ENCODE peak calls at places on chromosomes 6 and 20, in ten cellular contexts. U is transverse colon, L is heart left ventricle, R is suprapubic skin, T is uterus, J is stomach, D is ovary, W is esophagus squamous epithelium, S is body of pancreas, H is A549. O is an unnamed sample.

GRCh38 chr6:146292506-146292905 is 251.1 kb upstream of the RAB32 start:
- DNase-seq in U (no peak), L (no peak), R (no peak), T (no peak), J (no peak), D (no peak), W (no peak), S (no peak), H (no peak), O (no peak)

GRCh38 chr20:57675773-57676172 is 34.0 kb downstream of the PMEPA1 start:
- DNase-seq in U (peak), L (no peak), R (no peak), T (no peak), J (no peak), D (no peak), W (no peak), S (no peak), H (no peak), O (no peak)

GRCh38 chr20:50415516-50416268 is 94.5 kb upstream of the PTPN1 start:
- DNase-seq in U (peak), L (peak), R (peak), T (peak), J (peak), D (peak), W (peak), S (peak), H (peak), O (peak)

GRCh38 chr6:14910692-14911547 is 334.9 kb upstream of the JARID2 start:
- DNase-seq in U (peak), L (peak), R (no peak), T (no peak), J (peak), D (no peak), W (no peak), S (no peak), H (no peak), O (peak)

GRCh38 chr20:47454298-47455132 is 47.2 kb upstream of the NCOA3 start:
- DNase-seq in U (no peak), L (no peak), R (no peak), T (no peak), J (no peak), D (no peak), W (no peak), S (no peak), H (no peak), O (no peak)

GRCh38 chr6:169559001-169559441 is 142.8 kb downstream of the WDR27 start:
- DNase-seq in U (no peak), L (no peak), R (no peak), T (no peak), J (no peak), D (no peak), W (no peak), S (no peak), H (no peak), O (no peak)

GRCh38 chr6:139597781-139598368 is 223.4 kb upstream of the CITED2 start:
- DNase-seq in U (peak), L (peak), R (no peak), T (peak), J (peak), D (peak), W (no peak), S (peak), H (peak), O (no peak)

GRCh38 chr6:156485145-156485544 is 292.0 kb upstream of the ARID1B start:
- DNase-seq in U (no peak), L (no peak), R (no peak), T (no peak), J (no peak), D (no peak), W (no peak), S (no peak), H (no peak), O (no peak)

GRCh38 chr6:168744866-168745265 is 303.9 kb downstream of the SMOC2 start:
- DNase-seq in U (no peak), L (no peak), R (no peak), T (no peak), J (no peak), D (no peak), W (no peak), S (no peak), H (no peak), O (no peak)

GRCh38 chr6:155595264-155595663 is 139.6 kb upstream of the NOX3 start:
- DNase-seq in U (no peak), L (no peak), R (no peak), T (no peak), J (no peak), D (no peak), W (no peak), S (no peak), H (no peak), O (no peak)

GRCh38 chr20:25251019-25251418 is 3.1 kb downstream of the PYGB start:
- DNase-seq in U (peak), L (no peak), R (peak), T (no peak), J (no peak), D (no peak), W (no peak), S (no peak), H (no peak), O (no peak)

GRCh38 chr20:48102821-48103635 is 317.7 kb upstream of the SULF2 start:
- DNase-seq in U (no peak), L (no peak), R (no peak), T (no peak), J (no peak), D (peak), W (no peak), S (no peak), H (no peak), O (no peak)

GRCh38 chr6:122869437-122870024 is 80.5 kb downstream of the SMPDL3A start:
- DNase-seq in U (peak), L (no peak), R (no peak), T (peak), J (peak), D (no peak), W (no peak), S (peak), H (peak), O (no peak)

GRCh38 chr20:38579921-38580320 is 1.1 kb upstream of the ADIG start:
- DNase-seq in U (no peak), L (no peak), R (no peak), T (no peak), J (no peak), D (no peak), W (no peak), S (no peak), H (no peak), O (no peak)

GRCh38 chr20:43541214-43541613 is 17.6 kb upstream of the SGK2 start:
- DNase-seq in U (no peak), L (no peak), R (no peak), T (no peak), J (no peak), D (no peak), W (no peak), S (no peak), H (no peak), O (no peak)

GRCh38 chr6:169810066-169810989 is 58.9 kb downstream of the ERMARD start:
- DNase-seq in U (peak), L (no peak), R (peak), T (no peak), J (no peak), D (no peak), W (no peak), S (no peak), H (no peak), O (no peak)

GRCh38 chr6:105317607-105318533 is 85.0 kb downstream of the PREP start:
- DNase-seq in U (no peak), L (no peak), R (no peak), T (no peak), J (no peak), D (no peak), W (no peak), S (peak), H (no peak), O (no peak)

GRCh38 chr6:169158182-169158573 is 95.5 kb downstream of the THBS2 start:
- DNase-seq in U (no peak), L (peak), R (no peak), T (peak), J (no peak), D (peak), W (no peak), S (no peak), H (no peak), O (no peak)

GRCh38 chr6:111552241-111552744 is 53.4 kb downstream of the TRAF3IP2 start:
- DNase-seq in U (peak), L (peak), R (no peak), T (peak), J (peak), D (peak), W (no peak), S (peak), H (no peak), O (no peak)

GRCh38 chr6:132060591-132060990 is 109.4 kb upstream of the CCN2 start:
- DNase-seq in U (no peak), L (no peak), R (no peak), T (no peak), J (no peak), D (no peak), W (no peak), S (no peak), H (no peak), O (no peak)

GRCh38 chr6:118240878-118241528 is 307.1 kb upstream of the PLN start:
- DNase-seq in U (no peak), L (no peak), R (no peak), T (no peak), J (no peak), D (no peak), W (no peak), S (no peak), H (no peak), O (no peak)

GRCh38 chr20:63363013-63363957 is 2.1 kb upstream of the CHRNA4 start:
- DNase-seq in U (no peak), L (no peak), R (no peak), T (no peak), J (no peak), D (no peak), W (no peak), S (no peak), H (no peak), O (no peak)

GRCh38 chr6:131107166-131107565 is 28.1 kb upstream of the AKAP7 start:
- DNase-seq in U (no peak), L (no peak), R (no peak), T (no peak), J (no peak), D (no peak), W (no peak), S (no peak), H (peak), O (no peak)

GRCh38 chr6:105711216-105711615 is 308.3 kb upstream of the PREP start:
- DNase-seq in U (no peak), L (no peak), R (no peak), T (no peak), J (no peak), D (no peak), W (no peak), S (no peak), H (no peak), O (no peak)

GRCh38 chr6:116246089-116246488 is 7.8 kb downstream of the TSPYL4 start:
- DNase-seq in U (no peak), L (no peak), R (no peak), T (no peak), J (no peak), D (no peak), W (no peak), S (no peak), H (no peak), O (no peak)

GRCh38 chr6:133999305-133999704 is 46.3 kb downstream of the TBPL1 start:
- DNase-seq in U (no peak), L (no peak), R (no peak), T (no peak), J (no peak), D (no peak), W (no peak), S (no peak), H (no peak), O (no peak)

GRCh38 chr6:7159790-7160525 is 52.2 kb downstream of the RREB1 start:
- DNase-seq in U (no peak), L (no peak), R (no peak), T (no peak), J (no peak), D (no peak), W (no peak), S (no peak), H (no peak), O (no peak)

GRCh38 chr6:22029169-22029568 is 267.7 kb downstream of the PRL start:
- DNase-seq in U (no peak), L (no peak), R (no peak), T (no peak), J (no peak), D (no peak), W (no peak), S (no peak), H (no peak), O (no peak)

GRCh38 chr20:55513966-55514365 is 491.4 kb downstream of the CBLN4 start:
- DNase-seq in U (no peak), L (no peak), R (no peak), T (no peak), J (no peak), D (no peak), W (no peak), S (no peak), H (no peak), O (no peak)

GRCh38 chr6:118697554-118697953 is 46.2 kb upstream of the CEP85L start:
- DNase-seq in U (no peak), L (no peak), R (no peak), T (no peak), J (no peak), D (no peak), W (no peak), S (no peak), H (no peak), O (no peak)

GRCh38 chr6:32838114-32838958 is at the start of gene TAP2:
- DNase-seq in U (peak), L (peak), R (peak), T (peak), J (peak), D (peak), W (peak), S (peak), H (peak), O (peak)
- TF ChIP-seq POLR2A in U (peak), L (no peak), R (no peak), T (peak), J (no peak), D (peak), W (peak), S (no peak), H (peak), O (peak)

GRCh38 chr6:88376759-88377387 is 210.7 kb upstream of the CNR1 start:
- DNase-seq in U (no peak), L (no peak), R (no peak), T (no peak), J (no peak), D (no peak), W (no peak), S (no peak), H (no peak), O (no peak)
- H3K27ac ChIP-seq in U (no peak), L (no peak), R (peak), T (peak), J (no peak), D (no peak), W (peak), S (no peak), H (no peak), O (no peak)

GRCh38 chr6:44250718-44251123 is 3.8 kb downstream of the HSP90AB1 start:
- DNase-seq in U (no peak), L (no peak), R (no peak), T (no peak), J (no peak), D (no peak), W (no peak), S (no peak), H (no peak), O (no peak)
- TF ChIP-seq POLR2A in U (no peak), L (no peak), R (no peak), T (no peak), J (no peak), D (no peak), W (no peak), S (no peak), H (no peak), O (no peak)

GRCh38 chr6:35499372-35499771 is 2.5 kb upstream of the TEAD3 start:
- DNase-seq in U (no peak), L (no peak), R (no peak), T (no peak), J (no peak), D (no peak), W (no peak), S (no peak), H (no peak), O (no peak)

GRCh38 chr6:35496851-35497570 is at the start of gene TEAD3:
- DNase-seq in U (peak), L (peak), R (no peak), T (peak), J (peak), D (peak), W (no peak), S (peak), H (peak), O (peak)

GRCh38 chr6:35500782-35501181 is 3.9 kb upstream of the TEAD3 start:
- DNase-seq in U (no peak), L (no peak), R (no peak), T (no peak), J (no peak), D (no peak), W (no peak), S (no peak), H (no peak), O (no peak)

GRCh38 chr6:35497571-35498406 is 910 bp upstream of the TEAD3 start:
- DNase-seq in U (peak), L (peak), R (no peak), T (peak), J (peak), D (peak), W (no peak), S (peak), H (peak), O (peak)

DNA sequence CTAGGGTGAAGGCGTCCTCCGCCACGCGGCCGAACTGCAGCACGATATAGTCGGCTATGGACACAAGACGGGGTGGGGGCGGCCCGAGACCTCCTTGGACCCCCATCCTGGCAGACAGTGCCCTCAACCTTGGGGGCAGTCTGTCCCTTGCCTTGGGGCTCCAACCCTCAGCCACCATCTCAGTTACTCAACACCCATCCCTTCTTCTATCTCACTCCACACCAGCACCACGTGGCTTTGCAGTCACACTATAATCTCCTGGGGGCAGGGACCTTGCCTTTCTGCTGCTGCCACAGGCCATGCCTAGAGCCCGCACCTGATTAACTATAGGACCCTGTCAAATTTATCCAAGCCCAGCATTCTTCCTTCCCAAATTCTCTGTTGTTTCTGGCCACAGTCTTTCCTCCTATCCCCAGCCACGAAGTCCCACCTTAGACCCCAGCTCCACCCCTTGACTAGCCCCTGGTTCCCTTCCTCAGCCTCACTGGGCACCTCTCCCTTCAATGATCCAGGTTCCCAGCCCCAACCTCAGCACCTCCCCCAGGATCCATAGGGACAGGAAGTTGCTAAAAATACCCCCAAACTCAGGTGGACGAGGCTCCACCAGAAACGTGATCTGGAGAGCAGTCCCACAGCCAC is 1.6 kb upstream of the TEAD3 start:
- DNase-seq in U (no peak), L (no peak), R (no peak), T (no peak), J (no peak), D (peak), W (no peak), S (no peak), H (no peak), O (peak)
- H3K27ac ChIP-seq in U (peak), L (peak), R (no peak), T (peak), J (peak), D (peak), W (peak), S (no peak), H (peak), O (no peak)

GRCh38 chr20:46119028-46119546 is 973 bp downstream of the CD40 start:
- DNase-seq in U (no peak), L (no peak), R (peak), T (no peak), J (peak), D (no peak), W (no peak), S (no peak), H (no peak), O (no peak)
- TF ChIP-seq POLR2A in U (no peak), L (no peak), R (no peak), T (no peak), J (no peak), D (no peak), W (no peak), S (no peak), H (no peak), O (no peak)

GRCh38 chr20:36155629-36155971 is 1.1 kb downstream of the EPB41L1 start:
- DNase-seq in U (no peak), L (no peak), R (no peak), T (no peak), J (no peak), D (no peak), W (no peak), S (no peak), H (no peak), O (no peak)

GRCh38 chr20:36159833-36160232 is 5.3 kb downstream of the EPB41L1 start:
- DNase-seq in U (no peak), L (no peak), R (no peak), T (no peak), J (no peak), D (no peak), W (no peak), S (no peak), H (no peak), O (no peak)

GRCh38 chr20:36157610-36158009 is 3.1 kb downstream of the EPB41L1 start:
- DNase-seq in U (no peak), L (no peak), R (no peak), T (no peak), J (no peak), D (no peak), W (no peak), S (no peak), H (no peak), O (no peak)

GRCh38 chr20:36155991-36156390 is 1.5 kb downstream of the EPB41L1 start:
- DNase-seq in U (no peak), L (no peak), R (no peak), T (no peak), J (no peak), D (no peak), W (no peak), S (no peak), H (no peak), O (no peak)

GRCh38 chr20:36158160-36158741 is 3.7 kb downstream of the EPB41L1 start:
- DNase-seq in U (no peak), L (no peak), R (no peak), T (no peak), J (no peak), D (no peak), W (no peak), S (no peak), H (no peak), O (no peak)
- H3K27ac ChIP-seq in U (no peak), L (no peak), R (no peak), T (no peak), J (no peak), D (no peak), W (no peak), S (no peak), H (no peak), O (no peak)

GRCh38 chr20:33733654-33734576 is 2.1 kb downstream of the ZNF341 start:
- DNase-seq in U (peak), L (peak), R (no peak), T (no peak), J (peak), D (no peak), W (no peak), S (peak), H (peak), O (peak)
- TF ChIP-seq POLR2A in U (no peak), L (no peak), R (no peak), T (no peak), J (no peak), D (no peak), W (peak), S (no peak), H (no peak), O (no peak)

DNA sequence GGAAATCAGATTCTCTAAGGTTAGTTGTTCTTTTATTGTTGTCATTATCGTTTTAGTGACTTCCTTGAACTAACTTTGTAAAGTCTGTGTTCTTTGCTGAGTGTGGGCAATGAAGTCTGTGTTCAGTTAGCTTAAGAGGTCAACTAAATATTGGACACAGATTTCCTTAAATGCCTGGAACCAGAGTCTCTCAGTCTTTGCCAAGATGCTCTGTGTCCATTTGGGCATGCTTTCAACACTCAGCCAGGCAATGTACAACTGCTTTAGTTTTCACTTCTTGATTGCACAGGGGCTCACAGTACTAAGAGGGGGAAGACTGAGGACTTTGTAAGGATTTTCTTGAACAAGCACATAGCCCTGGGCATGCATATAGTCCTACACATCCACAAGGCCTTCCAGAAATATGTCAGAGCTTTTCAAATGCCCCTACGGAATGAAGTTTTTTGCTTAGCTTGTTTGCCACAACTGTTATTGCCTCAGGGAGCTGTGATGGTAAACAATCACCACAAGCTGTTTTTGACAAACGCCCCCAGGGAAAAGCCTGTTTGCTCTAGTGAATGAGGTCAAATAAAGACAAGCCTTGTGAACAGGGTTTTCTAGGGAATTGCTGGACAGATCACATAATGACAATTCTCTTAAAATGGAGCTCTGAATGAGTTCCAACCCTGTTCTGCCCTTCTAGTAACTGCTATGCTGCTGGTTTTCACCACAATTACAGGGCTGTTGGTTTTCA is 82.5 kb downstream of the B3GAT2 start:
- DNase-seq in U (no peak), L (no peak), R (no peak), T (no peak), J (no peak), D (no peak), W (no peak), S (no peak), H (no peak), O (no peak)
- H3K27ac ChIP-seq in U (no peak), L (no peak), R (no peak), T (no peak), J (no peak), D (no peak), W (no peak), S (no peak), H (no peak), O (no peak)

GRCh38 chr20:462199-462991 is at the start of gene TBC1D20:
- DNase-seq in U (peak), L (peak), R (peak), T (peak), J (peak), D (peak), W (no peak), S (peak), H (peak), O (peak)
- TF ChIP-seq POLR2A in U (peak), L (peak), R (no peak), T (peak), J (no peak), D (peak), W (peak), S (peak), H (peak), O (peak)

O was measured in Peyer's patch.